ENCODE peak calls at places on chromosome 15, in seven cellular contexts. G is GM23338, P is right cardiac atrium, O is body of pancreas, S is SK-N-SH, E is tibial nerve, M is GM12878. H is an unnamed sample. For H3K4me1, the result is how much of the 10 kb centered on the place peaks cover.

GRCh38 chr15:76328962-76329361 is 7.6 kb upstream of the ISL2 start:
- DNase-seq in G (no peak), P (no peak), O (no peak), S (no peak), E (no peak), M (no peak), H (no peak)

GRCh38 chr15:42786978-42787377 is 50.0 kb upstream of the CDAN1 start:
- DNase-seq in G (no peak), P (no peak), O (no peak), S (no peak), E (no peak), M (no peak), H (no peak)

GRCh38 chr15:63553388-63553791 is 43.8 kb upstream of the FBXL22 start:
- DNase-seq in G (peak), P (no peak), O (peak), S (no peak), E (no peak), M (no peak), H (no peak)

GRCh38 chr15:22778796-22779195 is 7.6 kb upstream of the NIPA1 start:
- DNase-seq in G (no peak), P (no peak), O (no peak), S (no peak), E (no peak), M (no peak), H (no peak)

GRCh38 chr15:78195735-78196201 is 38.6 kb downstream of the ACSBG1 start:
- DNase-seq in G (peak), P (no peak), O (peak), S (peak), E (no peak), M (no peak), H (no peak)

GRCh38 chr15:95760508-95760907 is 570.0 kb upstream of the NR2F2 start:
- DNase-seq in G (peak), P (no peak), O (no peak), S (no peak), E (no peak), M (no peak), H (no peak)

GRCh38 chr15:89457086-89457485 is 39.3 kb downstream of the RHCG start:
- DNase-seq in G (peak), P (no peak), O (peak), S (peak), E (no peak), M (no peak), H (no peak)

GRCh38 chr15:75639191-75639708 is 774 bp downstream of the IMP3 start:
- DNase-seq in G (peak), P (no peak), O (no peak), S (no peak), E (no peak), M (no peak), H (no peak)

GRCh38 chr15:64251121-64251520 is 88.3 kb upstream of the PPIB start:
- DNase-seq in G (no peak), P (no peak), O (no peak), S (no peak), E (no peak), M (no peak), H (no peak)

GRCh38 chr15:82850731-82851130 is 41.3 kb downstream of the WHAMM start:
- DNase-seq in G (no peak), P (no peak), O (no peak), S (peak), E (no peak), M (no peak), H (no peak)

GRCh38 chr15:90913398-90913944 is 10.4 kb downstream of the MAN2A2 start:
- DNase-seq in G (no peak), P (peak), O (no peak), S (no peak), E (no peak), M (no peak), H (no peak)

GRCh38 chr15:85458764-85459163 is 78.4 kb downstream of the AKAP13 start:
- DNase-seq in G (no peak), P (no peak), O (no peak), S (no peak), E (no peak), M (no peak), H (no peak)

GRCh38 chr15:77305953-77306352 is 114.0 kb downstream of the PEAK1 start:
- DNase-seq in G (no peak), P (no peak), O (no peak), S (no peak), E (no peak), M (no peak), H (no peak)

GRCh38 chr15:76714950-76715349 is 190.2 kb downstream of the SCAPER start:
- DNase-seq in G (no peak), P (no peak), O (no peak), S (no peak), E (no peak), M (no peak), H (no peak)

GRCh38 chr15:63107895-63108546 is 13.6 kb upstream of the LACTB start:
- DNase-seq in G (no peak), P (no peak), O (peak), S (no peak), E (peak), M (no peak), H (no peak)

GRCh38 chr15:31004220-31004733 is 12.8 kb upstream of the MTMR10 start:
- DNase-seq in G (peak), P (peak), O (peak), S (no peak), E (no peak), M (peak), H (peak)

GRCh38 chr15:31977812-31978662 is 52.3 kb upstream of the CHRNA7 start:
- DNase-seq in G (peak), P (peak), O (peak), S (peak), E (no peak), M (no peak), H (peak)

GRCh38 chr15:76905855-76906254 is 715 bp upstream of the SCAPER start:
- DNase-seq in G (no peak), P (no peak), O (peak), S (peak), E (no peak), M (no peak), H (no peak)

GRCh38 chr15:90987561-90988141 is 6.7 kb downstream of the PRC1 start:
- DNase-seq in G (no peak), P (no peak), O (no peak), S (no peak), E (no peak), M (no peak), H (no peak)

GRCh38 chr15:66472176-66472999 is 25.2 kb downstream of the SNAPC5 start:
- DNase-seq in G (no peak), P (no peak), O (no peak), S (no peak), E (no peak), M (peak), H (no peak)

GRCh38 chr15:53384417-53384816 is 375.0 kb downstream of the WDR72 start:
- DNase-seq in G (peak), P (no peak), O (peak), S (no peak), E (no peak), M (no peak), H (no peak)

GRCh38 chr15:95620934-95621579 is 709.4 kb upstream of the NR2F2 start:
- DNase-seq in G (no peak), P (no peak), O (no peak), S (no peak), E (no peak), M (peak), H (no peak)

GRCh38 chr15:99467861-99468460 is 97.8 kb upstream of the MEF2A start:
- DNase-seq in G (no peak), P (no peak), O (no peak), S (no peak), E (no peak), M (no peak), H (no peak)

GRCh38 chr15:73781038-73781925 is 28.1 kb upstream of the INSYN1 start:
- DNase-seq in G (peak), P (peak), O (no peak), S (no peak), E (no peak), M (no peak), H (no peak)

GRCh38 chr15:77542491-77543001 is 90.2 kb downstream of the LINGO1 start:
- DNase-seq in G (no peak), P (no peak), O (no peak), S (no peak), E (no peak), M (no peak), H (no peak)

GRCh38 chr15:69126054-69126469 is 34.4 kb upstream of the GLCE start:
- DNase-seq in G (no peak), P (no peak), O (peak), S (no peak), E (no peak), M (no peak), H (no peak)

GRCh38 chr15:90376789-90377188 is 11.3 kb upstream of the IQGAP1 start:
- DNase-seq in G (no peak), P (no peak), O (no peak), S (no peak), E (no peak), M (no peak), H (peak)

GRCh38 chr15:62874064-62874463 is 168.5 kb upstream of the TPM1 start:
- DNase-seq in G (no peak), P (no peak), O (no peak), S (no peak), E (no peak), M (no peak), H (no peak)

GRCh38 chr15:30859091-30859874 is 44.4 kb upstream of the FAN1 start:
- DNase-seq in G (peak), P (no peak), O (peak), S (peak), E (no peak), M (no peak), H (no peak)

GRCh38 chr15:20348900-20349773 is 192.5 kb downstream of the GOLGA6L6 start:
- DNase-seq in G (no peak), P (peak), O (peak), S (no peak), E (no peak), M (no peak), H (no peak)

GRCh38 chr15:101455291-101455916 is 34.1 kb downstream of the PCSK6 start:
- DNase-seq in G (no peak), P (peak), O (no peak), S (peak), E (no peak), M (no peak), H (no peak)

GRCh38 chr15:101025116-101025885 is 106.1 kb downstream of the LRRK1 start:
- DNase-seq in G (no peak), P (no peak), O (no peak), S (no peak), E (no peak), M (no peak), H (no peak)

GRCh38 chr15:28992996-28993719 is 107.4 kb downstream of the APBA2 start:
- DNase-seq in G (no peak), P (no peak), O (no peak), S (no peak), E (no peak), M (no peak), H (no peak)

GRCh38 chr15:71730277-71731144 is 79.8 kb upstream of the NR2E3 start:
- DNase-seq in G (peak), P (no peak), O (peak), S (peak), E (no peak), M (no peak), H (no peak)

GRCh38 chr15:52259503-52259902 is 36.1 kb downstream of the MYO5C start:
- DNase-seq in G (no peak), P (no peak), O (no peak), S (no peak), E (no peak), M (no peak), H (no peak)

GRCh38 chr15:52261498-52262242 is 33.9 kb downstream of the MYO5C start:
- DNase-seq in G (peak), P (peak), O (peak), S (peak), E (peak), M (peak), H (peak)

GRCh38 chr15:52262364-52262763 is 33.2 kb downstream of the MYO5C start:
- DNase-seq in G (no peak), P (no peak), O (no peak), S (no peak), E (no peak), M (no peak), H (no peak)

GRCh38 chr15:52263563-52263962 is 32.0 kb downstream of the MYO5C start:
- DNase-seq in G (no peak), P (no peak), O (no peak), S (no peak), E (no peak), M (no peak), H (no peak)

GRCh38 chr15:52261026-52261425 is 34.6 kb downstream of the MYO5C start:
- DNase-seq in G (no peak), P (peak), O (no peak), S (no peak), E (no peak), M (no peak), H (no peak)
- H3K27ac ChIP-seq in G (peak), P (no peak), O (peak), S (no peak), E (no peak), M (peak), H (peak)

GRCh38 chr15:67838789-67839332 is 984 bp downstream of the RNU6-1 start:
- DNase-seq in G (peak), P (peak), O (peak), S (peak), E (no peak), M (no peak), H (peak)

GRCh38 chr15:67836477-67836876 is 3.4 kb downstream of the RNU6-1 start:
- DNase-seq in G (peak), P (no peak), O (peak), S (peak), E (no peak), M (no peak), H (no peak)

GRCh38 chr15:67836134-67836455 is 3.8 kb downstream of the RNU6-1 start:
- DNase-seq in G (peak), P (no peak), O (no peak), S (no peak), E (no peak), M (no peak), H (no peak)

GRCh38 chr15:67835349-67836133 is 4.3 kb downstream of the RNU6-1 start:
- DNase-seq in G (peak), P (no peak), O (no peak), S (no peak), E (no peak), M (no peak), H (no peak)

DNA sequence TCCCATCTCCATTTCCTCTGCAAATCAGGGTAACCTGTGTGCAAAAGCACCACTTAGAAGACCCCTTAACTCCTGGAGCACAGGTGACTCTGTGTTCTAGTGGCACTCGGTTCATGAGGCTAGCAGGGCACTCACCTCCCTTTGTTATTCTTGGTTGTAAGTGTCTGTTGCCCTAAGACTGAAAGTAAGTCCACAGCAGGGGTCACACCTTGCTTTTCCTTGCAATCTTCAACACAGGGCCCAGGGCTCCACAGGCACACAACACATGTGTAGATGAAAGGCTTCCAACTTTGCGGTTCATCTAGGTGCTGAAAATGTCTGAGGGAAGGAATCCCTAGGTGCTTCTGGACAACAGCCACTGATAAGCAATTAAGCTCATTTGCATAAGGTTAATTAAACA is 2.9 kb downstream of the RNU6-1 start:
- DNase-seq in G (no peak), P (no peak), O (no peak), S (no peak), E (no peak), M (no peak), H (no peak)
- H3K4me1 ChIP-seq in G (under half), P (under half), O (half or more), S (under half), E (under half), M (under half), H (half or more)

GRCh38 chr15:92906563-92907081 is 6.5 kb downstream of the CHD2 start:
- DNase-seq in G (no peak), P (no peak), O (no peak), S (no peak), E (no peak), M (no peak), H (no peak)
- H3K4me3 ChIP-seq in G (no peak), P (no peak), O (no peak), S (no peak), E (no peak), M (peak), H (peak)

GRCh38 chr15:25737218-25737643 is 125.9 kb downstream of the ATP10A start:
- DNase-seq in G (no peak), P (peak), O (no peak), S (no peak), E (peak), M (no peak), H (peak)
- H3K27ac ChIP-seq in G (no peak), P (no peak), O (no peak), S (no peak), E (peak), M (no peak), H (peak)

GRCh38 chr15:60373327-60373726 is 24.5 kb downstream of the ANXA2 start:
- DNase-seq in G (no peak), P (no peak), O (no peak), S (no peak), E (no peak), M (no peak), H (no peak)
- H3K4me1 ChIP-seq in G (under half), P (under half), O (half or more), S (half or more), E (half or more), M (under half), H (half or more)

GRCh38 chr15:39030291-39031070 is 465.9 kb upstream of the RASGRP1 start:
- DNase-seq in G (no peak), P (no peak), O (no peak), S (no peak), E (no peak), M (no peak), H (no peak)
- H3K4me3 ChIP-seq in G (no peak), P (no peak), O (no peak), S (no peak), E (no peak), M (no peak), H (no peak)

GRCh38 chr15:48557335-48557734 is 88.2 kb downstream of the FBN1 start:
- DNase-seq in G (peak), P (peak), O (peak), S (no peak), E (no peak), M (no peak), H (peak)
- H3K27ac ChIP-seq in G (no peak), P (peak), O (no peak), S (peak), E (no peak), M (no peak), H (peak)

GRCh38 chr15:48559270-48559669 is 86.2 kb downstream of the FBN1 start:
- DNase-seq in G (peak), P (no peak), O (no peak), S (no peak), E (no peak), M (no peak), H (no peak)
- H3K4me1 ChIP-seq in G (under half), P (under half), O (under half), S (half or more), E (under half), M (under half), H (under half)